ENCODE peak calls at places on chromosomes 4 and X, in seven cellular contexts. Z is kidney epithelial cell, A is K562, F is thyroid gland, W is ovary, H is stomach, M is psoas muscle. Q is an unnamed sample.
A peak's percentile ranks its signal among the peaks of the same experiment; 100 is the strongest.

GRCh38 chr4:19850909-19851308 is 400.8 kb upstream of the SLIT2 start:
- DNase-seq in M (no peak), Z (peak; percentile 75), A (no peak), H (no peak), W (no peak), F (no peak), Q (no peak)

GRCh38 chrX:112851806-112852205 is 11.2 kb upstream of the AMOT start:
- DNase-seq in H (no peak), F (peak; percentile 19), A (no peak), M (no peak), Z (no peak), W (peak; percentile 57), Q (peak; percentile 42)

GRCh38 chr4:98027827-98028226 is 115.4 kb downstream of the STPG2 start:
- DNase-seq in A (peak; percentile 1), W (no peak), F (no peak), Z (peak; percentile 31), M (no peak), H (no peak), Q (no peak)

GRCh38 chrX:106168107-106168506 is at the start of gene PWWP3B:
- DNase-seq in M (no peak), A (peak; percentile 1), F (peak; percentile 83), Z (peak; percentile 26), W (peak; percentile 83), H (peak; percentile 65), Q (no peak)

GRCh38 chr4:183300070-183300469 is 20.0 kb downstream of the CLDN22 start:
- DNase-seq in H (no peak), F (no peak), A (no peak), W (no peak), Z (no peak), M (no peak), Q (peak; percentile 74)

GRCh38 chr4:144799486-144799885 is 153.5 kb downstream of the HHIP start:
- DNase-seq in M (no peak), A (no peak), H (no peak), F (no peak), W (no peak), Z (no peak), Q (no peak)

GRCh38 chr4:42761804-42762203 is 104.9 kb upstream of the ATP8A1 start:
- DNase-seq in M (no peak), Z (no peak), A (no peak), F (no peak), H (no peak), W (no peak), Q (no peak)

GRCh38 chrX:13693341-13693871 is 4.5 kb downstream of the RAB9A start:
- DNase-seq in Z (no peak), M (no peak), H (no peak), F (peak; percentile 12), W (no peak), A (no peak), Q (no peak)

GRCh38 chr4:47031011-47031678 is at the start of gene GABRB1:
- DNase-seq in M (peak; percentile 22), F (peak; percentile 66), Z (peak; percentile 19), A (no peak), W (peak; percentile 26), H (peak; percentile 70), Q (peak; percentile 45)

GRCh38 chrX:53831662-53832635 is 145.4 kb upstream of the HUWE1 start:
- DNase-seq in H (no peak), M (no peak), Z (no peak), F (peak; percentile 15), W (no peak), A (peak; percentile 38), Q (no peak)

GRCh38 chr4:133969202-133969873 is 232.3 kb downstream of the PABPC4L start:
- DNase-seq in F (no peak), W (no peak), H (no peak), M (no peak), Z (no peak), A (peak; percentile 7), Q (no peak)

GRCh38 chrX:41164469-41164868 is 79.2 kb downstream of the USP9X start:
- DNase-seq in H (peak; percentile 56), W (no peak), F (peak; percentile 11), M (no peak), Z (no peak), A (no peak), Q (no peak)

GRCh38 chr4:158172558-158173258 is at the start of gene GASK1B:
- DNase-seq in Z (no peak), M (no peak), W (peak; percentile 70), F (peak; percentile 29), A (peak; percentile 61), H (no peak), Q (no peak)

GRCh38 chr4:184288451-184289178 is 70.9 kb upstream of the ENPP6 start:
- DNase-seq in Z (no peak), F (peak; percentile 49), A (no peak), M (no peak), W (no peak), H (peak; percentile 51), Q (no peak)

GRCh38 chr4:163382178-163382869 is 38.6 kb downstream of the NPY5R start:
- DNase-seq in M (no peak), F (no peak), W (no peak), H (no peak), Z (no peak), A (no peak), Q (no peak)

GRCh38 chr4:188660796-188661195 is 521.6 kb downstream of the TRIML1 start:
- DNase-seq in Z (no peak), F (no peak), M (no peak), W (no peak), H (no peak), A (no peak), Q (no peak)

GRCh38 chr4:79466621-79467020 is 58.6 kb upstream of the GK2 start:
- DNase-seq in W (no peak), A (no peak), H (no peak), Z (no peak), M (no peak), F (no peak), Q (no peak)

GRCh38 chr4:8688041-8688907 is 95.7 kb downstream of the CPZ start:
- DNase-seq in M (no peak), F (no peak), W (no peak), Z (no peak), A (peak; percentile 51), H (no peak), Q (no peak)

GRCh38 chr4:42080284-42080683 is 72.2 kb downstream of the BEND4 start:
- DNase-seq in H (no peak), A (no peak), M (no peak), Z (no peak), F (no peak), W (no peak), Q (no peak)

GRCh38 chr4:128682942-128683666 is 126.4 kb upstream of the JADE1 start:
- DNase-seq in W (no peak), M (no peak), Z (no peak), A (no peak), F (no peak), H (no peak), Q (no peak)

GRCh38 chr4:61212788-61213187 is 12.7 kb downstream of the ADGRL3 start:
- DNase-seq in M (no peak), F (no peak), H (no peak), A (no peak), W (no peak), Z (no peak), Q (no peak)

GRCh38 chr4:5753766-5754528 is 42.9 kb downstream of the EVC start:
- DNase-seq in M (no peak), W (no peak), H (no peak), F (no peak), A (peak; percentile 49), Z (peak; percentile 92), Q (no peak)

GRCh38 chrX:52422884-52423283 is 54.1 kb downstream of the XAGE2 start:
- DNase-seq in W (no peak), F (no peak), M (no peak), Z (no peak), H (no peak), A (no peak), Q (no peak)

GRCh38 chr4:158074851-158075250 is 98.0 kb downstream of the GASK1B start:
- DNase-seq in W (no peak), A (no peak), Z (no peak), M (no peak), H (no peak), F (no peak), Q (no peak)

GRCh38 chrX:146887020-146887419 is 72.5 kb upstream of the CXorf51A start:
- DNase-seq in H (peak; percentile 66), F (no peak), Z (no peak), W (no peak), M (no peak), A (no peak), Q (no peak)

GRCh38 chrX:2391869-2392606 is 108.7 kb downstream of the DHRSX start:
- DNase-seq in M (no peak), W (no peak), F (no peak), Z (peak; percentile 90), H (no peak), A (no peak), Q (no peak)
- H3K36me3 ChIP-seq in M (no peaks in the 10 kb centered on the region), W (no peaks in the 10 kb centered on the region), F (no peaks in the 10 kb centered on the region), Z (no peaks in the 10 kb centered on the region), H (peaks cover 28% of the 10 kb centered on the region), A (peaks cover 4% of the 10 kb centered on the region), Q (peaks cover 7% of the 10 kb centered on the region)

DNA sequence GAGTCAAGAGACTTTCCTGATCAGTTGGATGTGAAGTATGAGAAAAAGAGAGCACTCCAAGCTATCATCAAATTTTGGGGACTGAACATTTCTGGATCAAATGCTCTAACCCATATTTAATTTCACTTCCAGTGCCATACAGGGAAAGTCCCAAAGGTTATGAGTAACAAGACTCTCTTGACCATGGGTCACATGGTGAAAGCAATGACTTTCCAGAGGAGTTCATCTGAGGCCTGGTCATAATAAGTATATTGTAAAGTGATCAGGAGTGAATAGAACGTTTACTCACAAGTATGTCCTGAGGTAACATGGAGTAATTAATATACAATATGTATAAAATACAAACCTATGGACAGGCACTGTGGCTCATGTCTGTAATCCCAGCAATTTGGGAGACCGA is 40.7 kb upstream of the ARMCX5 start:
- DNase-seq in W (no peak), Z (no peak), F (no peak), M (no peak), H (no peak), A (no peak), Q (no peak)
- TF ChIP-seq CTCF in W (no peak), Z (no peak), F (no peak), M (no peak), H (no peak), A (no peak), Q (no peak)

DNA sequence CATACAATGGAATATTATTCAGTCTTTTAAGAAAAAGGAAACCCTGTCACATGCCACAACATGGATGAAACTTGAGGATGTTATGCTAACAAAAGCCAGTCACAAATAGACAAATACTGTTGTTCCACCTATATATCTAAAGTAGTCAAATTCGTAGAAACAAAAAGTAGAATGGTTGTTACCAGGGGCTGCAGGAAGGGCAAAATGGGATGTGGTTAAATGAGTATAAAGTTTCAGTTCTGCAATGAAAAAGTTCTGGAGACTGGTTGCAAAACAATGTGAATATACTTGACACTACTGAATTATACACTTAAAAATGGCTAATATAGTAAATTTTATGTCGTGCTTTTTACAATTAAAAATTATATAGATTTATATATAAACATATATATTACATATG is 12.2 kb downstream of the SPOCK3 start:
- DNase-seq in A (no peak), M (no peak), W (no peak), H (no peak), Z (no peak), F (no peak), Q (no peak)
- H3K36me3 ChIP-seq in A (no peaks in the 10 kb centered on the region), M (no peaks in the 10 kb centered on the region), W (no peaks in the 10 kb centered on the region), H (no peaks in the 10 kb centered on the region), Z (no peaks in the 10 kb centered on the region), F (no peaks in the 10 kb centered on the region), Q (no peaks in the 10 kb centered on the region)

GRCh38 chrX:138020941-138021340 is 455.0 kb downstream of the ZIC3 start:
- DNase-seq in W (no peak), H (no peak), M (no peak), F (no peak), A (no peak), Z (no peak), Q (no peak)
- TF ChIP-seq CTCF in W (no peak), H (no peak), M (no peak), F (no peak), A (no peak), Z (no peak), Q (no peak)

Q was measured in lung.